ENCODE peak calls at places on chromosomes 13 and 19, in eight cellular contexts. S is mucosa of gallbladder; M is Ammon's horn; A is stimulated activated CD8-positive, alpha-beta memory T cell treated with anti-CD3 and anti-CD28 coated beads, Interleukin-2, amount 100 ng/mL, for 1 hour; D is retina; J is brain microvascular endothelial cell; V is GM12891; Q is nucleus accumbens. C is an unnamed sample.

GRCh38 chr19:16871870-16872269 is 16.9 kb upstream of the F2RL3 start:
- DNase-seq in S (no peak), M (no peak), A (no peak), D (no peak), J (no peak), V (no peak), Q (no peak), C (no peak)

GRCh38 chr19:35963514-35963913 is 27.3 kb downstream of the LRFN3 start:
- DNase-seq in S (peak), M (no peak), A (no peak), D (peak), J (peak), V (no peak), Q (no peak), C (no peak)

GRCh38 chr19:58480481-58480830 is 4.3 kb downstream of the ZNF446 start:
- DNase-seq in S (no peak), M (no peak), A (no peak), D (no peak), J (no peak), V (no peak), Q (no peak), C (no peak)

GRCh38 chr19:13024958-13025653 is 29.8 kb downstream of the NFIX start:
- DNase-seq in S (no peak), M (peak), A (no peak), D (peak), J (no peak), V (no peak), Q (no peak), C (no peak)

GRCh38 chr13:23979361-23980159 is 82.3 kb upstream of the C1QTNF9B start:
- DNase-seq in S (peak), M (peak), A (no peak), D (peak), J (peak), V (peak), Q (peak), C (peak)

GRCh38 chr19:50909240-50910070 is 1.7 kb downstream of the KLK4 start:
- DNase-seq in S (peak), M (no peak), A (no peak), D (peak), J (peak), V (peak), Q (peak), C (no peak)

GRCh38 chr13:49419292-49419691 is 24.6 kb downstream of the CAB39L start:
- DNase-seq in S (no peak), M (no peak), A (no peak), D (no peak), J (peak), V (no peak), Q (no peak), C (no peak)

GRCh38 chr19:13997637-13997962 is 8.5 kb downstream of the RFX1 start:
- DNase-seq in S (no peak), M (no peak), A (no peak), D (no peak), J (no peak), V (peak), Q (no peak), C (no peak)

GRCh38 chr13:100517135-100517534 is 71.5 kb downstream of the GGACT start:
- DNase-seq in S (peak), M (no peak), A (no peak), D (no peak), J (no peak), V (no peak), Q (no peak), C (no peak)

GRCh38 chr19:9070066-9070465 is 16.8 kb upstream of the OR1M1 start:
- DNase-seq in S (peak), M (no peak), A (no peak), D (no peak), J (no peak), V (no peak), Q (no peak), C (no peak)

C was measured in activated gamma-delta T cell.